ENCODE peak calls at places on chromosomes 6 and 20, in nine cellular contexts. Z, G, W, J, Q, D, O, S and P are unnamed samples.

GRCh38 chr6:81683928-81684327 is 68.6 kb downstream of the TENT5A start:
- DNase-seq in Z (peak; percentile 8), G (no peak), W (peak; percentile 10), J (no peak), Q (no peak), D (peak; percentile 41), O (no peak), S (no peak), P (no peak)

GRCh38 chr6:53703047-53703446 is 37.5 kb upstream of the KLHL31 start:
- DNase-seq in Z (no peak), G (no peak), W (no peak), J (no peak), Q (no peak), D (no peak), O (no peak), S (no peak), P (no peak)

GRCh38 chr6:34223381-34223963 is 13.2 kb upstream of the HMGA1 start:
- DNase-seq in Z (no peak), G (no peak), W (no peak), J (no peak), Q (no peak), D (no peak), O (no peak), S (no peak), P (no peak)

GRCh38 chr6:82984720-82985119 is 80.9 kb downstream of the UBE3D start:
- DNase-seq in Z (no peak), G (no peak), W (no peak), J (no peak), Q (no peak), D (no peak), O (no peak), S (no peak), P (no peak)

GRCh38 chr6:73180718-73181619 is 44.3 kb downstream of the KHDC1L start:
- DNase-seq in Z (peak; percentile 84), G (peak; percentile 50), W (peak; percentile 85), J (peak; percentile 39), Q (peak; percentile 81), D (peak; percentile 86), O (peak; percentile 29), S (no peak), P (peak; percentile 62)

GRCh38 chr20:14817121-14817520 is 479.7 kb upstream of the FLRT3 start:
- DNase-seq in Z (no peak), G (no peak), W (peak; percentile 3), J (no peak), Q (no peak), D (peak; percentile 10), O (no peak), S (no peak), P (no peak)

GRCh38 chr20:36179170-36179945 is 24.8 kb downstream of the EPB41L1 start:
- DNase-seq in Z (no peak), G (no peak), W (no peak), J (no peak), Q (no peak), D (no peak), O (no peak), S (no peak), P (no peak)

GRCh38 chr20:34022154-34022842 is 28.6 kb downstream of the RALY start:
- DNase-seq in Z (peak; percentile 34), G (peak; percentile 40), W (no peak), J (no peak), Q (peak; percentile 41), D (peak; percentile 46), O (peak; percentile 60), S (no peak), P (peak; percentile 75)

GRCh38 chr6:129370268-129370916 is 339.6 kb downstream of the ARHGAP18 start:
- DNase-seq in Z (peak; percentile 63), G (no peak), W (peak; percentile 74), J (no peak), Q (peak; percentile 34), D (peak; percentile 75), O (no peak), S (no peak), P (peak; percentile 19)

GRCh38 chr20:6140947-6141346 is 18.1 kb upstream of the FERMT1 start:
- DNase-seq in Z (no peak), G (no peak), W (no peak), J (no peak), Q (peak; percentile 11), D (peak; percentile 17), O (no peak), S (no peak), P (no peak)

GRCh38 chr20:2451939-2452732 is 18.5 kb downstream of the SNRPB start:
- DNase-seq in Z (peak; percentile 87), G (peak; percentile 40), W (peak; percentile 84), J (peak; percentile 58), Q (peak; percentile 71), D (peak; percentile 87), O (peak; percentile 68), S (peak; percentile 74), P (peak; percentile 60)

GRCh38 chr6:111382476-111383294 is 100.3 kb downstream of the REV3L start:
- DNase-seq in Z (peak; percentile 6), G (no peak), W (no peak), J (no peak), Q (no peak), D (no peak), O (no peak), S (no peak), P (no peak)

GRCh38 chr6:32885698-32886286 is 31.8 kb downstream of the PSMB9 start:
- DNase-seq in Z (peak; percentile 84), G (peak; percentile 42), W (peak; percentile 88), J (no peak), Q (peak; percentile 86), D (peak; percentile 90), O (no peak), S (no peak), P (peak; percentile 67)

GRCh38 chr6:3573670-3574069 is 116.8 kb upstream of the SLC22A23 start:
- DNase-seq in Z (no peak), G (no peak), W (no peak), J (no peak), Q (no peak), D (no peak), O (no peak), S (no peak), P (no peak)

GRCh38 chr20:36465109-36466080 is 75.9 kb upstream of the MYL9 start:
- DNase-seq in Z (peak; percentile 55), G (no peak), W (peak; percentile 65), J (no peak), Q (peak; percentile 31), D (peak; percentile 85), O (no peak), S (no peak), P (no peak)

GRCh38 chr6:79649016-79649415 is 17.9 kb downstream of the SH3BGRL2 start:
- DNase-seq in Z (no peak), G (no peak), W (no peak), J (no peak), Q (no peak), D (no peak), O (no peak), S (no peak), P (no peak)

GRCh38 chr6:151440930-151441329 is 11.0 kb downstream of the RMND1 start:
- DNase-seq in Z (peak; percentile 60), G (no peak), W (peak; percentile 66), J (no peak), Q (peak; percentile 33), D (peak; percentile 69), O (no peak), S (no peak), P (peak; percentile 37)

GRCh38 chr6:31351734-31352496 is 5.1 kb downstream of the HLA-B start:
- DNase-seq in Z (no peak), G (no peak), W (no peak), J (no peak), Q (peak; percentile 51), D (no peak), O (no peak), S (no peak), P (no peak)

GRCh38 chr6:19137419-19138035 is 699.6 kb upstream of the ID4 start:
- DNase-seq in Z (no peak), G (no peak), W (no peak), J (no peak), Q (no peak), D (no peak), O (no peak), S (no peak), P (no peak)

GRCh38 chr6:19142236-19142635 is 694.9 kb upstream of the ID4 start:
- DNase-seq in Z (no peak), G (no peak), W (no peak), J (no peak), Q (no peak), D (no peak), O (no peak), S (no peak), P (no peak)
- TF ChIP-seq CTCF in Z (no peak), G (no peak), W (no peak), J (no peak), Q (no peak), D (no peak), O (no peak), S (no peak), P (no peak)

GRCh38 chr20:46102940-46103339 is 13.2 kb upstream of the NCOA5 start:
- DNase-seq in Z (no peak), G (no peak), W (no peak), J (no peak), Q (no peak), D (no peak), O (no peak), S (no peak), P (no peak)

GRCh38 chr20:46104262-46104661 is 13.9 kb upstream of the CD40 start:
- DNase-seq in Z (no peak), G (no peak), W (no peak), J (no peak), Q (no peak), D (no peak), O (no peak), S (no peak), P (no peak)

GRCh38 chr20:46101957-46102356 is 12.2 kb upstream of the NCOA5 start:
- DNase-seq in Z (no peak), G (no peak), W (no peak), J (no peak), Q (no peak), D (no peak), O (no peak), S (no peak), P (no peak)

GRCh38 chr20:46099491-46100287 is 9.9 kb upstream of the NCOA5 start:
- DNase-seq in Z (peak; percentile 23), G (peak; percentile 74), W (no peak), J (peak; percentile 75), Q (peak; percentile 68), D (no peak), O (no peak), S (no peak), P (peak; percentile 43)
- TF ChIP-seq CTCF in Z (peak; percentile 9), G (peak; percentile 45), W (no peak), J (peak; percentile 34), Q (peak; percentile 53), D (no peak), O (no peak), S (no peak), P (peak; percentile 42)

GRCh38 chr6:112879920-112880413 is 532.8 kb downstream of the RFPL4B start:
- DNase-seq in Z (peak; percentile 39), G (peak; percentile 14), W (no peak), J (peak; percentile 15), Q (peak; percentile 89), D (no peak), O (no peak), S (no peak), P (no peak)
- TF ChIP-seq CTCF in Z (peak; percentile 5), G (no peak), W (no peak), J (no peak), Q (peak; percentile 73), D (no peak), O (no peak), S (no peak), P (no peak)

DNA sequence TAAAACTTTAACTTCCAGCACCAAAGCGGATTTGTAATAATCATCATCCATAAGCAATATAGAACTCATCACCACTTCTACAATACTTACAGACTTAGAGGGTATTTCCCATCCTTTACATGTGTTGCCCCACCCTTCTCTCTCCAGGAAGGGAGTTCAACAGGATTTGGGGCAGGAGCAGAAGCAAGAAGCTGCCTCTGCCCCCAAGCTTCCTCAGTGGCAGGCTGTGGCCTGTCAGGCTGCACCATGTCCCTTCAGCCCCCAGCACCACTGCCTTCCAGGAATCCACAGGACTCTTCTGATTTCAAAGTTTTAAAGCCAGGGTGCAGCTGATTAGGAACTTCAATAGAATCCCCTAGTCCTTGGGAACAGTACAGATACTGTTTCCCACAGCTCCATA is 36.7 kb upstream of the MCM9 start:
- DNase-seq in Z (no peak), G (no peak), W (no peak), J (no peak), Q (no peak), D (no peak), O (no peak), S (no peak), P (no peak)
- TF ChIP-seq CTCF in Z (no peak), G (no peak), W (no peak), J (no peak), Q (no peak), D (no peak), O (no peak), S (no peak), P (no peak)